ENCODE peak calls at places on chromosome 3, in five cellular contexts. M is A549, H is upper lobe of left lung, E is stomach, B is transverse colon. D is an unnamed sample.

GRCh38 chr3:45950686-45951600 is 7.7 kb downstream of the CXCR6 start:
- DNase-seq in M (no peak), H (no peak), E (peak), B (no peak), D (no peak)

GRCh38 chr3:171972965-171973364 is 66.4 kb upstream of the FNDC3B start:
- DNase-seq in M (no peak), H (no peak), E (no peak), B (no peak), D (peak)

GRCh38 chr3:40631341-40631995 is 106.7 kb downstream of the ZNF621 start:
- DNase-seq in M (no peak), H (no peak), E (no peak), B (peak), D (no peak)

GRCh38 chr3:197393711-197394110 is 95.3 kb upstream of the DLG1 start:
- DNase-seq in M (no peak), H (no peak), E (no peak), B (no peak), D (no peak)

GRCh38 chr3:120126016-120126415 is 31.8 kb upstream of the GSK3B start:
- DNase-seq in M (no peak), H (no peak), E (no peak), B (no peak), D (no peak)

GRCh38 chr3:40258555-40258954 is 51.0 kb upstream of the EIF1B start:
- DNase-seq in M (peak), H (no peak), E (no peak), B (no peak), D (no peak)

GRCh38 chr3:43699864-43700263 is 9.1 kb downstream of the ABHD5 start:
- DNase-seq in M (peak), H (no peak), E (no peak), B (peak), D (no peak)

GRCh38 chr3:183050706-183051105 is 48.6 kb downstream of the MCCC1 start:
- DNase-seq in M (no peak), H (no peak), E (no peak), B (no peak), D (no peak)

GRCh38 chr3:169573129-169573528 is 90.4 kb downstream of the MECOM start:
- DNase-seq in M (no peak), H (no peak), E (no peak), B (no peak), D (no peak)
- TF ChIP-seq CTCF in M (peak), H (no peak), E (no peak), B (no peak), D (no peak)

DNA sequence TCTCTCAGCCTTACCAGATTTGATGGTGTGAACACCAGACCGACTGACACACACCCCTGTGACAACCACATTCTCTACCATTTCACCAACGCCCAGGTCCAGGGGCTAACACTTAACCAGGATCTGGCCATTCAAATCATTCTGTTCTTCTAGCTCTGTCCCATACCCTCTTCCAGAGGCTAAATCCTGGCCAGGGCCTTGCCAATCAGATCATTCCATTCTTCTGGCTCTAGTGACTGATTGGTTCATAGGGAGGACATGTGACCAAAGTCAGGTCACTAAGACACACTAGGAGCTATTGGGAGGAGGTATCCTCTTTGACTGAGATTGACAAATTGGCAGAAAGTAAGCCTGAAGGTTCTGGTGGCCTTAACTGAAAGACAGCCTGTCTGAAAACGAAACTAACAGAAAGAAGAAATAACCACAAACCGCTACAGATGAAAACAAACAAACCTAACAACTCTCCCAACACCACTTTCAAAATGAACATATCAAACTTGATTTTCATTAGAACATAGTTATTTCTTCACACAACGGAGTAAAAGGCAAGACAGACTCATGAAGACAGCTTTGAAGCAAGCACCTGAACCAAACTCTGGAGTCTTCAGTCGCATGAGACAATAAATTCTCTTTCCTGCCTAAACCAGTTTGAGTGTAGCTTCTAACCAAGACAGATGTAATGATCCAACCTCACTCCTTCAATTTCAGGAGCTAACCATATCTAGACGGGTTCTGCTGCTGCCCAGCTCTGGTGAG is 68.5 kb downstream of the TRANK1 start:
- DNase-seq in M (no peak), H (no peak), E (no peak), B (no peak), D (no peak)
- TF ChIP-seq EP300 in M (no peak), H (no peak), E (no peak), B (no peak), D (no peak)

GRCh38 chr3:63966007-63966406 is 53.8 kb upstream of the SCAANT1 start:
- DNase-seq in M (no peak), H (no peak), E (no peak), B (no peak), D (no peak)
- H3K4me3 ChIP-seq in M (no peak), H (no peak), E (no peak), B (no peak), D (no peak)

DNA sequence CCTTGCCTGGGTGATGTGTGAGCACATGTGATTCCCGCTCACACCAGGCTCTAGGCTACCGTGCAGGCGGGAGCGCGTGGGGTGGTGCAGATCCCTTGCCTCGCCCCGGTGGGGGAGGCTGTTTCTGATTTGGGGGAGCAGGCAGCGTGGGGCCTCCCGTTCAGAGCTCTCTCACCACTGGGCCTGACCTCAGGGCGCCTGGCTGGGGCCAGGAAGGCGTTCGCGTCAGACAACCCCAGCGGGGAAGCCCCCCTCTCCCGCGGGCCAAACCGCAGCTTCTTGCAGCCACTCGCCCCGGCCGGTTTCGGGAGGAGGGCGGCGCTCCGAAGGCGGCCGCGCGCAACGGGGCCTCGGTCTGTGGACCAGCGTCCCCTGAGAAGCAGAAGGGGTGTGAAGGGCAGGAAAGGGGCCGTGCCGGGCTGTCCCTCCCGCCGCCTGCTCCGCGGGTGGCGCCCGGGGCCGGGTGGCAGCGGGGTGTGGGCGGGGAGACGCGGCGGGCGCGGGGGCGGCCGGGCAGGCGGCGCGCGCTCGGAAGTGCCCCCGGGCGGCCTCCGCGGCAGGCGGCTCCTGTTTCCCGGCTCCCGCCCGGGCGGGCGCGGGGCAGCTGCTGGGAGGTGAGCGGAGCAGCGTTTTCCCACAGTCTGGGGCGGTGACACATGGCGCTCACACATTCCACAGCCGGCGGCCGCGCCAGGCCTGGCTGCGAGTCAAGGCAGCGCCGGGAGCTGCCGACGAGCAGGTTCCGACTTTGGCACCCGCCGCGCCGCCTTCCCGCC is 65.1 kb upstream of the HES1 start:
- DNase-seq in M (peak), H (peak), E (peak), B (peak), D (peak)
- TF ChIP-seq CTCF in M (no peak), H (no peak), E (no peak), B (no peak), D (no peak)

GRCh38 chr3:116691041-116691440 is 18.5 kb upstream of the TUSC7 start:
- DNase-seq in M (no peak), H (no peak), E (no peak), B (no peak), D (no peak)
- TF ChIP-seq EP300 in M (no peak), H (no peak), E (no peak), B (no peak), D (no peak)

GRCh38 chr3:168165390-168166269 is 69.9 kb upstream of the GOLIM4 start:
- DNase-seq in M (peak), H (peak), E (peak), B (peak), D (peak)
- H3K4me3 ChIP-seq in M (no peak), H (no peak), E (no peak), B (no peak), D (no peak)

GRCh38 chr3:128603313-128603712 is 47.3 kb downstream of the RPN1 start:
- DNase-seq in M (no peak), H (no peak), E (no peak), B (no peak), D (no peak)

GRCh38 chr3:128609294-128609693 is 41.3 kb downstream of the RPN1 start:
- DNase-seq in M (no peak), H (no peak), E (no peak), B (no peak), D (no peak)

GRCh38 chr3:128603811-128604447 is 46.7 kb downstream of the RPN1 start:
- DNase-seq in M (no peak), H (no peak), E (no peak), B (no peak), D (no peak)

GRCh38 chr3:128607710-128608048 is 42.9 kb downstream of the RPN1 start:
- DNase-seq in M (no peak), H (no peak), E (no peak), B (no peak), D (no peak)

GRCh38 chr3:128605091-128606046 is 45.2 kb downstream of the RPN1 start:
- DNase-seq in M (no peak), H (no peak), E (no peak), B (no peak), D (no peak)
- TF ChIP-seq CTCF in M (no peak), H (no peak), E (no peak), B (no peak), D (no peak)

DNA sequence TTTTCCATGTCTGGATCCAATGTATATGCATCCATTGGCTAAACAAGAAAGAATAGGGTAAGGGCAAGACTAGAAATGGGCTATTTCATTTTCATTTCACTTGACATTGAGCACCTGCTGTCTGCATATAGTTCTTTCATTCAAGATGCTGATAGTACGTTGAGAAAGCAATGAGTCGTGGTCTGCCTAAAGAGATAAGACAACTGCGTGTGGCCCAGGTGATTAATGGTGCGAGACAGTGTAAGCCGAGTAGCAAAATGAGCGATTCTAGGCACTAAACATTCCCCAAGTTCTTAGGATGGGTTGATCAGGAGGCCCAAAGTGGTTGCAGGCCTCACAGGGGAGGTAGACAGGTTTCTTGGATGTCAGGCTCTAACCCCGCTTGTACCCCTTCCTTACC is 235.4 kb downstream of the PDCD6IP start:
- DNase-seq in M (no peak), H (no peak), E (no peak), B (no peak), D (no peak)
- TF ChIP-seq EP300 in M (no peak), H (no peak), E (no peak), B (no peak), D (no peak)

GRCh38 chr3:52892625-52893311 is 4.6 kb downstream of the STIMATE start:
- DNase-seq in M (no peak), H (no peak), E (no peak), B (no peak), D (no peak)
- H3K4me3 ChIP-seq in M (no peak), H (no peak), E (peak), B (peak), D (no peak)

D was measured in tibial nerve.